ENCODE peak calls at places on chromosome 6, in eight cellular contexts. L is WTC11, V is endodermal cell, A is AG09309, N is glutamatergic neuron, Y is brain microvascular endothelial cell, H is pancreas, O is hepatocyte. G is an unnamed sample.

GRCh38 chr6:81216668-81217067 is 535.8 kb downstream of the TENT5A start:
- DNase-seq in L (no peak), V (no peak), A (no peak), N (no peak), Y (no peak), H (no peak), O (no peak), G (no peak)

GRCh38 chr6:145688493-145688905 is 46.8 kb downstream of the EPM2A start:
- DNase-seq in L (no peak), V (no peak), A (no peak), N (no peak), Y (no peak), H (no peak), O (no peak), G (no peak)

GRCh38 chr6:140071601-140072062 is 697.2 kb upstream of the CITED2 start:
- DNase-seq in L (no peak), V (no peak), A (peak), N (no peak), Y (peak), H (no peak), O (no peak), G (no peak)

GRCh38 chr6:87756858-87757257 is 54.8 kb upstream of the AKIRIN2 start:
- DNase-seq in L (no peak), V (no peak), A (peak), N (no peak), Y (peak), H (no peak), O (no peak), G (no peak)

GRCh38 chr6:30547454-30547853 is 8.8 kb downstream of the GNL1 start:
- DNase-seq in L (no peak), V (peak), A (no peak), N (no peak), Y (no peak), H (no peak), O (no peak), G (no peak)

GRCh38 chr6:63734923-63735322 is 99.3 kb downstream of the PHF3 start:
- DNase-seq in L (no peak), V (no peak), A (no peak), N (no peak), Y (no peak), H (no peak), O (no peak), G (no peak)

GRCh38 chr6:6825986-6826901 is 237.7 kb downstream of the LY86 start:
- DNase-seq in L (no peak), V (no peak), A (no peak), N (no peak), Y (no peak), H (no peak), O (no peak), G (no peak)

GRCh38 chr6:100203391-100203790 is 209.4 kb upstream of the MCHR2 start:
- DNase-seq in L (no peak), V (no peak), A (peak), N (no peak), Y (peak), H (no peak), O (peak), G (no peak)

GRCh38 chr6:53059648-53060589 is 5.3 kb upstream of the FBXO9 start:
- DNase-seq in L (no peak), V (no peak), A (no peak), N (no peak), Y (no peak), H (no peak), O (no peak), G (no peak)

GRCh38 chr6:39137235-39137634 is 22.2 kb upstream of the SAYSD1 start:
- DNase-seq in L (peak), V (peak), A (no peak), N (no peak), Y (peak), H (no peak), O (peak), G (peak)

GRCh38 chr6:14128017-14128416 is 10.4 kb downstream of the CD83 start:
- DNase-seq in L (no peak), V (no peak), A (no peak), N (no peak), Y (no peak), H (no peak), O (no peak), G (no peak)

GRCh38 chr6:70413829-70414494 is 654 bp downstream of the FAM135A start:
- DNase-seq in L (no peak), V (no peak), A (no peak), N (no peak), Y (no peak), H (no peak), O (no peak), G (no peak)

GRCh38 chr6:125095501-125096301 is 57.9 kb upstream of the TPD52L1 start:
- DNase-seq in L (no peak), V (no peak), A (no peak), N (no peak), Y (peak), H (no peak), O (no peak), G (no peak)

GRCh38 chr6:52390361-52390727 is 28.4 kb downstream of the PAQR8 start:
- DNase-seq in L (no peak), V (no peak), A (no peak), N (no peak), Y (peak), H (no peak), O (peak), G (no peak)

GRCh38 chr6:76682842-76683241 is 610.4 kb upstream of the IMPG1 start:
- DNase-seq in L (no peak), V (no peak), A (no peak), N (no peak), Y (no peak), H (no peak), O (peak), G (no peak)

GRCh38 chr6:157281570-157281969 is 41.7 kb downstream of the TMEM242 start:
- DNase-seq in L (peak), V (peak), A (no peak), N (no peak), Y (peak), H (no peak), O (no peak), G (no peak)

GRCh38 chr6:119077643-119078448 is 618 bp downstream of the FAM184A start:
- DNase-seq in L (peak), V (peak), A (no peak), N (peak), Y (no peak), H (peak), O (peak), G (no peak)

GRCh38 chr6:42441661-42442081 is 10.1 kb downstream of the TRERF1 start:
- DNase-seq in L (peak), V (peak), A (no peak), N (no peak), Y (no peak), H (no peak), O (peak), G (no peak)

GRCh38 chr6:89999154-89999553 is 104.9 kb downstream of the GJA10 start:
- DNase-seq in L (no peak), V (no peak), A (no peak), N (no peak), Y (no peak), H (peak), O (no peak), G (no peak)

GRCh38 chr6:111361648-111362047 is 121.4 kb downstream of the REV3L start:
- DNase-seq in L (peak), V (peak), A (no peak), N (peak), Y (peak), H (no peak), O (peak), G (no peak)

GRCh38 chr6:83057705-83058321 is 7.8 kb downstream of the UBE3D start:
- DNase-seq in L (peak), V (peak), A (no peak), N (peak), Y (peak), H (no peak), O (peak), G (no peak)

GRCh38 chr6:49464691-49465090 is 1.5 kb downstream of the CENPQ start:
- DNase-seq in L (no peak), V (no peak), A (no peak), N (no peak), Y (no peak), H (no peak), O (no peak), G (no peak)

GRCh38 chr6:117795234-117795633 is 111.8 kb upstream of the SLC35F1 start:
- DNase-seq in L (no peak), V (no peak), A (no peak), N (no peak), Y (no peak), H (no peak), O (peak), G (no peak)
- TF ChIP-seq CTCF in L (no peak), V (peak), A (no peak), N (no peak), Y (peak), H (no peak), O (no peak), G (peak)

GRCh38 chr6:161104966-161105365 is 113.4 kb downstream of the MAP3K4 start:
- DNase-seq in L (no peak), V (no peak), A (peak), N (no peak), Y (no peak), H (no peak), O (no peak), G (no peak)

GRCh38 chr6:161100072-161100471 is 108.5 kb downstream of the MAP3K4 start:
- DNase-seq in L (no peak), V (no peak), A (no peak), N (no peak), Y (no peak), H (no peak), O (peak), G (no peak)

GRCh38 chr6:161103475-161103874 is 111.9 kb downstream of the MAP3K4 start:
- DNase-seq in L (no peak), V (no peak), A (no peak), N (no peak), Y (no peak), H (no peak), O (no peak), G (no peak)

GRCh38 chr6:161105408-161105807 is 113.8 kb downstream of the MAP3K4 start:
- DNase-seq in L (no peak), V (no peak), A (no peak), N (no peak), Y (no peak), H (no peak), O (no peak), G (no peak)

DNA sequence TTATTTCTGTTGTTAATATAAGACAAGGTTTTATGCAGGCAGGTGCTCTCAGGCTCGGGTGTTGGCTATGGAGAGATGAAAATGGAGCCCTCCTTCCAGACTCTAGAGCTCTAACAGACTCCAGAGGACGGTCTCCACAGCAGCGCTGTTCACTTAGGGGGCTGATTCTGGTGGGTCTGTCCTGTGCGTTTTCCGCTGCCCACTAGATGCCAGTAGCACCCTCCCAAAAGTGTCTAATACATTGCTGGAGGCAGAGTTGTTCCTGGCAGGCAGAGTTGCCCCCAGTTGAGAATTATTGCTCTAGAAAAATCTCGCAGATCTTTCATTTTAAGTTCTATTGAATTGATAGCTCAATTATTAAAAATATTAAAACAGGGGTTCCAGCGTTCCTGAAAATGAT is 109.9 kb downstream of the MAP3K4 start:
- DNase-seq in L (peak), V (no peak), A (no peak), N (peak), Y (no peak), H (no peak), O (peak), G (no peak)
- TF ChIP-seq CTCF in L (no peak), V (peak), A (peak), N (no peak), Y (peak), H (no peak), O (peak), G (peak)

DNA sequence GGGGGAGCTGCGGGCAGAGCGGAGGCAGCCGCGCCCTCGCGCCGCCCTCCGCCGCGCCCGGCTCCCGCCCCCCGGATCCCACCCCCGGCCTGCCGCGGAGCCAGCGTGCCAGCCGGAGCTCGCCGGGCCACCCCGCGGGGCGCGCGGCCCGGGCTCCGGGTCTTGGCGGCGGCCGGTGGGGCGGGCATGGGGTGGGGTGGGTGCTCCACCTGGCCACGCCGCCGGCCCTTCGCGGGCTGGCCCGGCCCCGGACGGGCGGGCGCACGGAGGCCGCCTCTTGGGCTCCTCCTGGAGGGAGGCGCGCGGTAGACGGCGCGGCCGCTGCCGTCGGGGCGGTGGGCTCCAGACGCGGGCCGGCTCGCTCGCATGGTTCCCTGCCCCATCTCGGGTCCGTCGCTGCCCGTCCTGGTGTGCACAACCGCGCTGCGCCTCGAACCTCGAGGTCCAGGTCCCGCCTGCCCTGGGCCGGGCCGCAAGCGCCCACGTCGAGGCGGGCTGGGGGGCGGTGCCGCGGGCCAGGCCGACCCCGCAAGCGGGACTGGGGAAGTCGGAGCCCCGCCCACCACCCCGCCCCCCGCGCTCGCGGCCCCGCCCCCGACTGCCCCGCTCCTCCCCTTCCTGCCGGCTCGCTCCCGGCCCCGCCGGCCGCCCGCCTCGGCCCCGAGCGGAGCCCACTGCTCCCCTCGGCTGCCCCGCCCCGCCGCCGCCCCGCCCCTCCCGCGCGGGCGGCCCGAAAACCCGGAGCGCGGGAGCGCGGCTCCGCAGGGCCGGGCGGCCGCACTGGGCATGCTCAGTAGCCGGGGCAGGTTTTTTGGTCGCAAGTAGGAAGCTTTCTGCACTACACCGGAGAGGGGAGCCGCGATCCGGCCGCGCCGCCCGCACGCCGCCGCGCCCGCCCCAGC is at the start of gene CDYL:
- DNase-seq in L (peak), V (peak), A (peak), N (peak), Y (peak), H (peak), O (peak), G (peak)
- TF ChIP-seq CTCF in L (no peak), V (peak), A (no peak), N (peak), Y (no peak), H (no peak), O (peak), G (no peak)

DNA sequence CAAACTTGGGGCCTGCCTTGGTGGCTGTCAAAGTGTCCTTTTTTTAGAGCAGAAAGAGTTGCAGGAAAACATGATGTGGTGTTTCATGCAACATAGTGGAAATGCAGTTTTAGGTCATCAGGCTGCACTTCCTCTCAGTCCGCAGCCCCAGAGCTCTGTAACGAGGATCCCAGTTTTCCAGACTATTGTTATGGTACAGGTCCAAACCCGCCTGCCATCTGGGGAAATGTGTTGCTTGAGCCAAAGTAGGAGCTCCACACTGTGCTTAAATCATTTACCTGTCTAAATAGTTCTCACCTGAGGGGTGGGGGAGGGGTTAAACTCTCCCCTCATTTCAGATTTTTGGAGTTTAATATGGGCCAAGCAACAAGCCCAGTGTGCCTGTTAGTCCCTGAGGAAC is 59.8 kb downstream of the GOPC start:
- DNase-seq in L (no peak), V (no peak), A (no peak), N (no peak), Y (no peak), H (no peak), O (no peak), G (no peak)
- TF ChIP-seq CTCF in L (no peak), V (no peak), A (no peak), N (no peak), Y (no peak), H (no peak), O (no peak), G (no peak)

DNA sequence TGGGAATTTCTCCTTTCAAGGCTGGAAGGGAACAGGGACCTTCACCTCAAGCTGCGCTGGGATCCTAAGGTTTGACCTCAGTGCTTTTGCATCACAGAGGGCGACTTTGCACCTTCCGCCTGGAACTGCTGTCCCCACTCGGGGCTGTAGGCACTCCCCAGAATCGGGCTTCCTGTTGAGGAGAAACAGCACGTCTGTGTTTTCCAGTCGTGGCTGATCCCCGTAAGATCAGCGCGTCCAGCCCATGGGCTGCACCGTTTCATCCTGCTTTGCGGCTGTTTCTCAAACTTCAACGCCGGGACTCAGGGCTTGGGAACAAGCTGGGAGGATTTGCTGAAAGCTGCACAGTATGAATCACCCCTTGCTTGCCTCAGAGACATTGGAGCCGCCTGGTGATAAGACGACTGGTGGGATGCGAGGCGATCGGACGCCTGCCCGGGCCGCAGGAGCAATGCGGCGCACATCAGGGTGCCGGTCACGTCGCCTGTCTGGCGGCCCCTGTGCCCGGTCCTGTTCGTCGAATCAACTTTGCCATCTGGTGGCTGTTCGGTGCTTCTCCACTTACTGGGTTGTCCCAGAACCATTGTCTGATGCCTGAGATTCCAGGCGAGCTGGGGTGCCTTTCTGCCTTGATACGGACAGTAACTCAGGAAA is 53.6 kb upstream of the FRMD1 start:
- DNase-seq in L (peak), V (peak), A (peak), N (peak), Y (peak), H (no peak), O (peak), G (no peak)
- TF ChIP-seq CTCF in L (no peak), V (peak), A (peak), N (no peak), Y (peak), H (no peak), O (peak), G (peak)

DNA sequence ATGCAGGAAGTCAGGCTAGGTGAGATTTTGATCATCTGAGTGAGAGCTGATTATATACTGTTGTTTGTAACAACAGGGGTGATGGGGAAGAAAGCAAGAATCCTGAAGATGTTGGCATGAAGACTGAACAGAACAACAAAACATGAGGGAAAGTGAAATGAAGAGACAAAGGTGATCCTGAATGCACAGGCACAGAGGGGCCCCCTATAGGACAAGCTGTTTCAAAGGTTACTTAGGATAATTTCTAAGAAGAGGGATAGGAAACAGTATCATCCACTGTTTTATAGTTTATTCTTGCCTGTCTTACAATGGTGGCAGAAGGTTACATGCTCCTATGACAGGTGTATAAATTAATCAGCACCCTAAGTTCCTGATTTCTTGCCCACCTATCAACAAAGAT is 192.2 kb downstream of the EDN1 start:
- DNase-seq in L (no peak), V (no peak), A (no peak), N (no peak), Y (no peak), H (no peak), O (peak), G (no peak)
- TF ChIP-seq CTCF in L (no peak), V (peak), A (peak), N (peak), Y (peak), H (no peak), O (no peak), G (peak)

DNA sequence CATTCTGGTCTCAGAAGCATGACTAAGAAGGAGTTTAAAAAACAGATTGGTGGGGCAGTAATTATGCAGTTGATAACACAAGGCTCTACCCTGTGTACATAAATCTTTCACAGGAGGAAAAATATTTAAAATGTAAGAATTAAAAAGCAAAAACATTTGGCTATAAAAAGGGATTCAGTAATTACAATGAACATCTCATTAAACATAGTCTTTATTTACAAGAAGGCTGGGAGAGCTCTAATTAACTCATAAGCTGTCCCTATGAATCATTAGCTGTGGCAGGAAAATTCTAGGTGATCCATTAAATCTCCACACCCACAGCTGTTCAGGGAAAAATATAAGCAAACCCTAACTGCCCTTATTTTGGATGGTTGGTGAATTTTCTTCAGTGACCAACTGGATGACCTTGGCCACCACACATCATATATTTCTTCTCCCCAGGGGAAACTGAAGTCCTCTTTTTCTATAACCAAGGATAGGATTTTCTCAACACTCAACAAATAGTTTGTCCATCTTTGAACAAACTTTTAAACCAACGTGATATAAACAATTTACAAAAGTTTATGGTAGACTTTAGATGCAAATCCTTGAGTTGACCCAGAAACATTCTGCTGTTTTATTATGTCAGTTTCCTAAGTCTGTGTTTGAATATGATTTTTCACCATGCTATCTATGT is 59.6 kb downstream of the PDE7B start:
- DNase-seq in L (no peak), V (no peak), A (no peak), N (no peak), Y (no peak), H (no peak), O (no peak), G (no peak)
- TF ChIP-seq CTCF in L (no peak), V (no peak), A (no peak), N (no peak), Y (no peak), H (no peak), O (no peak), G (no peak)

G was measured in LNCaP clone FGC.